ENCODE peak calls at places on chromosome 17, in five cellular contexts. Y, E, M, G and H are unnamed samples.

GRCh38 chr17:40443988-40444899 is 994 bp downstream of the IGFBP4 start:
- DNase-seq in Y (no peak), E (no peak), M (no peak), G (no peak), H (no peak)

GRCh38 chr17:752620-753219 is 656 bp upstream of the GEMIN4 start:
- DNase-seq in Y (no peak), E (no peak), M (peak; percentile 90), G (peak; percentile 13), H (no peak)

GRCh38 chr17:72346306-72346705 is 225.5 kb downstream of the SOX9 start:
- DNase-seq in Y (no peak), E (no peak), M (no peak), G (no peak), H (no peak)

GRCh38 chr17:31431098-31431794 is 39.8 kb downstream of the RAB11FIP4 start:
- DNase-seq in Y (no peak), E (no peak), M (no peak), G (no peak), H (no peak)

GRCh38 chr17:21177401-21177800 is 36.6 kb downstream of the TMEM11 start:
- DNase-seq in Y (no peak), E (peak; percentile 21), M (no peak), G (no peak), H (peak; percentile 69)

GRCh38 chr17:10628756-10629155 is 28.4 kb downstream of the MYH3 start:
- DNase-seq in Y (no peak), E (no peak), M (no peak), G (no peak), H (peak; percentile 82)

GRCh38 chr17:14214271-14214670 is 22.4 kb downstream of the CDRT15 start:
- DNase-seq in Y (peak; percentile 2), E (no peak), M (no peak), G (no peak), H (no peak)

GRCh38 chr17:27420211-27420950 is 35.9 kb upstream of the KSR1 start:
- DNase-seq in Y (no peak), E (no peak), M (no peak), G (no peak), H (no peak)

GRCh38 chr17:77869665-77870132 is 88.8 kb upstream of the TNRC6C start:
- DNase-seq in Y (no peak), E (no peak), M (peak; percentile 41), G (no peak), H (no peak)

GRCh38 chr17:28327031-28327607 is 8.1 kb downstream of the TMEM97 start:
- DNase-seq in Y (no peak), E (peak; percentile 45), M (no peak), G (no peak), H (no peak)

GRCh38 chr17:81859906-81860755 is at the start of gene P4HB:
- DNase-seq in Y (no peak), E (no peak), M (peak; percentile 99), G (peak; percentile 88), H (peak; percentile 99)

GRCh38 chr17:7582401-7583252 is 1.0 kb upstream of the MPDU1 start:
- DNase-seq in Y (no peak), E (no peak), M (peak; percentile 83), G (no peak), H (no peak)

GRCh38 chr17:17077861-17078732 is 35.8 kb downstream of the MPRIP start:
- DNase-seq in Y (no peak), E (no peak), M (no peak), G (no peak), H (peak; percentile 87)

GRCh38 chr17:77708049-77708448 is 250.5 kb upstream of the TNRC6C start:
- DNase-seq in Y (no peak), E (peak; percentile 19), M (no peak), G (no peak), H (peak; percentile 37)

GRCh38 chr17:43324205-43324893 is 74.4 kb upstream of the ARL4D start:
- DNase-seq in Y (no peak), E (no peak), M (no peak), G (no peak), H (no peak)

GRCh38 chr17:28818705-28819295 is 23.8 kb downstream of the FAM222B start:
- DNase-seq in Y (no peak), E (no peak), M (no peak), G (no peak), H (no peak)

GRCh38 chr17:3675886-3676285 is 7.3 kb downstream of the EMC6 start:
- DNase-seq in Y (no peak), E (no peak), M (no peak), G (no peak), H (no peak)

GRCh38 chr17:61253937-61254677 is 145.5 kb upstream of the TBX2 start:
- DNase-seq in Y (no peak), E (no peak), M (no peak), G (no peak), H (no peak)

GRCh38 chr17:77467513-77467912 is 326.7 kb downstream of the SEC14L1 start:
- DNase-seq in Y (no peak), E (no peak), M (no peak), G (no peak), H (no peak)

GRCh38 chr17:42311240-42312034 is 23.1 kb downstream of the STAT5A start:
- DNase-seq in Y (peak; percentile 88), E (peak; percentile 90), M (peak; percentile 94), G (no peak), H (no peak)

GRCh38 chr17:57956311-57957119 is 1.3 kb upstream of the CUEDC1 start:
- DNase-seq in Y (no peak), E (peak; percentile 67), M (no peak), G (no peak), H (peak; percentile 33)

GRCh38 chr17:34306466-34306865 is 12.8 kb upstream of the CCL8 start:
- DNase-seq in Y (no peak), E (peak; percentile 72), M (no peak), G (no peak), H (no peak)